ENCODE peak calls at places on chromosomes 6 and 20, in ten cellular contexts. Q is dorsolateral prefrontal cortex; I is ascending aorta; C is CD8-positive, alpha-beta T cell; N is HCT116; U is heart right ventricle; Y is SK-N-SH; W is Panc1; X is mammary epithelial cell; S is caudate nucleus. P is an unnamed sample.

GRCh38 chr20:45014671-45015415 is 48.5 kb downstream of the STK4 start:
- DNase-seq in Q (no peak), I (no peak), C (no peak), N (no peak), U (no peak), Y (no peak), W (no peak), X (peak), S (no peak), P (no peak)

GRCh38 chr6:75409286-75409685 is 84.3 kb downstream of the FILIP1 start:
- DNase-seq in Q (no peak), I (no peak), C (no peak), N (no peak), U (no peak), Y (no peak), W (no peak), X (no peak), S (no peak), P (no peak)

GRCh38 chr6:15505463-15505918 is 157.3 kb downstream of the DTNBP1 start:
- DNase-seq in Q (no peak), I (no peak), C (no peak), N (no peak), U (no peak), Y (no peak), W (no peak), X (no peak), S (no peak), P (no peak)

GRCh38 chr6:866316-866715 is 173.4 kb upstream of the EXOC2 start:
- DNase-seq in Q (no peak), I (no peak), C (no peak), N (no peak), U (no peak), Y (no peak), W (no peak), X (no peak), S (no peak), P (no peak)

GRCh38 chr6:70879496-70879895 is 77.4 kb downstream of the B3GAT2 start:
- DNase-seq in Q (no peak), I (no peak), C (no peak), N (no peak), U (no peak), Y (no peak), W (no peak), X (no peak), S (no peak), P (peak)

GRCh38 chr6:137834508-137834907 is 32.6 kb upstream of the TNFAIP3 start:
- DNase-seq in Q (no peak), I (no peak), C (no peak), N (no peak), U (no peak), Y (no peak), W (no peak), X (no peak), S (no peak), P (no peak)

GRCh38 chr6:17633465-17634188 is 33.5 kb downstream of the FAM8A1 start:
- DNase-seq in Q (no peak), I (no peak), C (no peak), N (no peak), U (no peak), Y (no peak), W (no peak), X (no peak), S (no peak), P (no peak)

GRCh38 chr6:53811082-53811481 is 16.3 kb downstream of the LRRC1 start:
- DNase-seq in Q (no peak), I (no peak), C (no peak), N (peak), U (no peak), Y (no peak), W (no peak), X (peak), S (no peak), P (peak)

GRCh38 chr6:142377112-142377848 is 75.5 kb downstream of the ADGRG6 start:
- DNase-seq in Q (no peak), I (no peak), C (no peak), N (peak), U (no peak), Y (no peak), W (no peak), X (peak), S (no peak), P (peak)

GRCh38 chr6:38686270-38687042 is 16.5 kb downstream of the GLO1 start:
- DNase-seq in Q (no peak), I (no peak), C (no peak), N (no peak), U (no peak), Y (no peak), W (no peak), X (no peak), S (no peak), P (no peak)

GRCh38 chr6:12403201-12403826 is 113.2 kb downstream of the EDN1 start:
- DNase-seq in Q (no peak), I (no peak), C (no peak), N (no peak), U (no peak), Y (no peak), W (peak), X (peak), S (no peak), P (peak)

GRCh38 chr20:11080010-11080409 is 406.2 kb upstream of the JAG1 start:
- DNase-seq in Q (no peak), I (no peak), C (no peak), N (no peak), U (no peak), Y (no peak), W (no peak), X (no peak), S (no peak), P (no peak)

GRCh38 chr20:14879020-14879697 is 541.7 kb upstream of the FLRT3 start:
- DNase-seq in Q (no peak), I (no peak), C (no peak), N (peak), U (no peak), Y (no peak), W (peak), X (peak), S (no peak), P (peak)

GRCh38 chr20:25076731-25077609 is 5.0 kb downstream of the VSX1 start:
- DNase-seq in Q (no peak), I (no peak), C (no peak), N (peak), U (no peak), Y (peak), W (peak), X (peak), S (no peak), P (peak)

GRCh38 chr6:46687619-46688097 is at the start of gene TDRD6:
- DNase-seq in Q (no peak), I (no peak), C (no peak), N (no peak), U (no peak), Y (peak), W (no peak), X (no peak), S (no peak), P (no peak)

GRCh38 chr6:38876470-38876869 is 161.4 kb downstream of the DNAH8 start:
- DNase-seq in Q (no peak), I (no peak), C (peak), N (no peak), U (no peak), Y (no peak), W (no peak), X (no peak), S (peak), P (no peak)

GRCh38 chr6:79250107-79250514 is 15.6 kb upstream of the HMGN3 start:
- DNase-seq in Q (no peak), I (no peak), C (no peak), N (no peak), U (no peak), Y (no peak), W (no peak), X (no peak), S (no peak), P (no peak)

GRCh38 chr6:100913400-100914276 is 32.5 kb upstream of the ASCC3 start:
- DNase-seq in Q (no peak), I (no peak), C (no peak), N (no peak), U (no peak), Y (no peak), W (no peak), X (no peak), S (no peak), P (no peak)

GRCh38 chr6:133179483-133179882 is 61.7 kb upstream of the EYA4 start:
- DNase-seq in Q (no peak), I (no peak), C (no peak), N (no peak), U (no peak), Y (no peak), W (no peak), X (no peak), S (no peak), P (no peak)

GRCh38 chr6:168100011-168100802 is 21.2 kb upstream of the FRMD1 start:
- DNase-seq in Q (no peak), I (no peak), C (no peak), N (no peak), U (no peak), Y (peak), W (no peak), X (no peak), S (no peak), P (no peak)

GRCh38 chr6:6610031-6610591 is 21.6 kb downstream of the LY86 start:
- DNase-seq in Q (no peak), I (no peak), C (no peak), N (no peak), U (no peak), Y (no peak), W (no peak), X (no peak), S (no peak), P (no peak)

GRCh38 chr6:125871365-125871764 is 80.6 kb downstream of the NCOA7 start:
- DNase-seq in Q (no peak), I (no peak), C (no peak), N (no peak), U (no peak), Y (no peak), W (no peak), X (peak), S (no peak), P (no peak)

GRCh38 chr6:77401231-77401630 is 62.1 kb downstream of the HTR1B start:
- DNase-seq in Q (no peak), I (no peak), C (no peak), N (no peak), U (no peak), Y (no peak), W (no peak), X (peak), S (no peak), P (no peak)

GRCh38 chr6:138424004-138424904 is 20.2 kb downstream of the HEBP2 start:
- DNase-seq in Q (no peak), I (no peak), C (no peak), N (no peak), U (no peak), Y (peak), W (no peak), X (no peak), S (no peak), P (no peak)

GRCh38 chr20:31705191-31705590 is 17.5 kb downstream of the BCL2L1 start:
- DNase-seq in Q (no peak), I (no peak), C (no peak), N (no peak), U (no peak), Y (no peak), W (no peak), X (no peak), S (no peak), P (no peak)

GRCh38 chr6:169640347-169640972 is 61.4 kb downstream of the WDR27 start:
- DNase-seq in Q (no peak), I (no peak), C (no peak), N (no peak), U (no peak), Y (no peak), W (no peak), X (no peak), S (no peak), P (no peak)

GRCh38 chr20:47359533-47360206 is 3.2 kb upstream of the ZMYND8 start:
- DNase-seq in Q (no peak), I (no peak), C (no peak), N (no peak), U (peak), Y (no peak), W (no peak), X (no peak), S (no peak), P (no peak)

GRCh38 chr20:50314326-50314725 is 123.7 kb downstream of the CEBPB start:
- DNase-seq in Q (no peak), I (no peak), C (no peak), N (no peak), U (no peak), Y (no peak), W (no peak), X (no peak), S (no peak), P (no peak)

GRCh38 chr20:5766085-5766764 is 16.0 kb downstream of the SHLD1 start:
- DNase-seq in Q (no peak), I (no peak), C (no peak), N (no peak), U (no peak), Y (no peak), W (no peak), X (no peak), S (peak), P (no peak)

GRCh38 chr6:10099086-10099499 is 315.8 kb downstream of the TFAP2A start:
- DNase-seq in Q (no peak), I (no peak), C (no peak), N (no peak), U (no peak), Y (peak), W (no peak), X (peak), S (no peak), P (no peak)

GRCh38 chr20:34561661-34562060 is 3.1 kb downstream of the MAP1LC3A start:
- DNase-seq in Q (no peak), I (no peak), C (no peak), N (no peak), U (no peak), Y (no peak), W (no peak), X (no peak), S (no peak), P (no peak)

GRCh38 chr6:107534762-107535161 is 44.8 kb downstream of the SOBP start:
- DNase-seq in Q (no peak), I (no peak), C (no peak), N (no peak), U (no peak), Y (no peak), W (no peak), X (no peak), S (no peak), P (no peak)

GRCh38 chr6:13513606-13514502 is 26.5 kb upstream of the GFOD1 start:
- DNase-seq in Q (no peak), I (no peak), C (no peak), N (no peak), U (no peak), Y (no peak), W (no peak), X (no peak), S (no peak), P (no peak)

GRCh38 chr6:123380257-123380656 is 256.5 kb downstream of the TRDN start:
- DNase-seq in Q (no peak), I (no peak), C (no peak), N (no peak), U (peak), Y (peak), W (peak), X (peak), S (peak), P (no peak)

GRCh38 chr6:20160541-20161283 is 51.6 kb downstream of the MBOAT1 start:
- DNase-seq in Q (no peak), I (no peak), C (no peak), N (no peak), U (no peak), Y (no peak), W (no peak), X (no peak), S (no peak), P (no peak)

GRCh38 chr6:15879372-15880261 is 216.8 kb upstream of the DTNBP1 start:
- DNase-seq in Q (no peak), I (no peak), C (peak), N (no peak), U (peak), Y (peak), W (no peak), X (no peak), S (no peak), P (no peak)

GRCh38 chr6:166996406-166996805 is 2.8 kb upstream of the CEP43 start:
- DNase-seq in Q (no peak), I (no peak), C (no peak), N (no peak), U (no peak), Y (no peak), W (no peak), X (peak), S (no peak), P (no peak)

GRCh38 chr6:44047179-44047546 is 80.1 kb downstream of the MRPL14 start:
- DNase-seq in Q (no peak), I (no peak), C (no peak), N (no peak), U (no peak), Y (no peak), W (no peak), X (no peak), S (no peak), P (no peak)

GRCh38 chr6:166633732-166634535 is 6.9 kb upstream of the RPS6KA2 start:
- DNase-seq in Q (no peak), I (no peak), C (no peak), N (no peak), U (peak), Y (no peak), W (no peak), X (no peak), S (no peak), P (no peak)

GRCh38 chr6:12751694-12752304 is 35.2 kb downstream of the PHACTR1 start:
- DNase-seq in Q (no peak), I (no peak), C (no peak), N (no peak), U (peak), Y (no peak), W (no peak), X (peak), S (no peak), P (peak)

GRCh38 chr20:58432190-58432954 is 43.3 kb downstream of the VAPB start:
- DNase-seq in Q (no peak), I (no peak), C (no peak), N (no peak), U (no peak), Y (no peak), W (no peak), X (no peak), S (no peak), P (no peak)

GRCh38 chr20:58436868-58437645 is 48.0 kb downstream of the VAPB start:
- DNase-seq in Q (no peak), I (no peak), C (no peak), N (no peak), U (no peak), Y (no peak), W (no peak), X (peak), S (no peak), P (no peak)

GRCh38 chr20:58433029-58433657 is 44.1 kb downstream of the VAPB start:
- DNase-seq in Q (no peak), I (no peak), C (no peak), N (no peak), U (no peak), Y (no peak), W (no peak), X (no peak), S (no peak), P (no peak)

GRCh38 chr20:58433759-58434158 is 44.7 kb downstream of the VAPB start:
- DNase-seq in Q (no peak), I (no peak), C (no peak), N (no peak), U (no peak), Y (no peak), W (no peak), X (peak), S (peak), P (no peak)

DNA sequence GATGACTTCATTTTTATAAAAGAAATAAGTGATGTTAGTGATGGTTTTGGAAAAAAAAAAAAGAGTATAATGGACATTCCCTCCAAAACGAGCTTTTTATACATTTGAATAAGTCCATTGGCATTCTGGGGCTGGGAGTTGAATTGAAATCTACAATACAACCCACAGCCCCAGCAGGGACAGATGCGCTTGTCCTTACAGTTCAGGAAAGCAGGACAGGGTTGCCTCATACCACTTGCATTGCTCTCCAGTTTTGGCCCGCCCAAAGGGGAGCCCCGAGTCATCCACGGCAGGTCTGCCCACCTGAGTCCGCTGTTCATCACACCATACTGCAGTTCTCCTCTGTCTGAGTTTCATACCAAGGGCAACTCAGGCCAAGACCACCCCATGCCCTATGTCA is 46.2 kb downstream of the VAPB start:
- DNase-seq in Q (no peak), I (no peak), C (no peak), N (no peak), U (no peak), Y (no peak), W (no peak), X (no peak), S (no peak), P (no peak)
- H3K27ac ChIP-seq in Q (no peak), I (no peak), C (no peak), N (no peak), U (no peak), Y (no peak), W (no peak), X (no peak), S (no peak), P (no peak)

GRCh38 chr6:106162926-106163325 is 76.8 kb downstream of the PRDM1 start:
- DNase-seq in Q (no peak), I (no peak), C (no peak), N (no peak), U (no peak), Y (no peak), W (no peak), X (no peak), S (no peak), P (no peak)
- H3K27ac ChIP-seq in Q (no peak), I (no peak), C (peak), N (no peak), U (peak), Y (no peak), W (no peak), X (no peak), S (no peak), P (no peak)

GRCh38 chr6:49072146-49072545 is 390.9 kb downstream of the MMUT start:
- DNase-seq in Q (no peak), I (no peak), C (no peak), N (no peak), U (no peak), Y (no peak), W (no peak), X (peak), S (no peak), P (no peak)
- H3K27ac ChIP-seq in Q (no peak), I (no peak), C (no peak), N (no peak), U (no peak), Y (no peak), W (no peak), X (no peak), S (no peak), P (no peak)

GRCh38 chr6:130373992-130374391 is 8.2 kb downstream of the TMEM200A start:
- DNase-seq in Q (no peak), I (no peak), C (no peak), N (no peak), U (no peak), Y (no peak), W (no peak), X (no peak), S (no peak), P (no peak)

GRCh38 chr6:130372786-130373185 is 7.0 kb downstream of the TMEM200A start:
- DNase-seq in Q (no peak), I (no peak), C (no peak), N (no peak), U (no peak), Y (no peak), W (no peak), X (no peak), S (no peak), P (no peak)

GRCh38 chr6:130369821-130370220 is 4.0 kb downstream of the TMEM200A start:
- DNase-seq in Q (no peak), I (no peak), C (no peak), N (no peak), U (no peak), Y (no peak), W (no peak), X (no peak), S (no peak), P (no peak)

GRCh38 chr6:130367767-130368166 is 1.9 kb downstream of the TMEM200A start:
- DNase-seq in Q (no peak), I (no peak), C (no peak), N (no peak), U (no peak), Y (no peak), W (no peak), X (peak), S (no peak), P (no peak)

GRCh38 chr6:130371921-130372320 is 6.1 kb downstream of the TMEM200A start:
- DNase-seq in Q (no peak), I (no peak), C (no peak), N (no peak), U (no peak), Y (no peak), W (no peak), X (no peak), S (no peak), P (no peak)
- H3K27ac ChIP-seq in Q (no peak), I (no peak), C (no peak), N (no peak), U (no peak), Y (no peak), W (no peak), X (no peak), S (no peak), P (no peak)

P was measured in epithelial cell of prostate.